ENCODE peak calls at places on chromosomes 5 and 9, in eight cellular contexts. D is lower leg skin; K is fibroblast of lung; S is mesendoderm; Y is GM13976; R is NCI-H1417; X is activated CD8-positive, alpha-beta memory T cell treated with anti-CD3 and anti-CD28 coated beads for 1 hour; O is HT1080. M is an unnamed sample.

GRCh38 chr5:179113945-179114641 is 53.9 kb downstream of the ZNF354C start:
- DNase-seq in S (no peak), R (no peak), D (peak), O (no peak), K (no peak), Y (no peak), X (no peak), M (no peak)

GRCh38 chr5:136769900-136770684 is 404.7 kb upstream of the TRPC7 start:
- DNase-seq in X (no peak), R (peak), Y (peak), O (peak), K (peak), S (peak), D (peak), M (peak)

GRCh38 chr5:147751156-147751830 is 31.2 kb downstream of the JAKMIP2 start:
- DNase-seq in S (no peak), O (no peak), R (no peak), K (no peak), X (no peak), Y (no peak), D (no peak), M (no peak)

GRCh38 chr5:119614838-119615237 is 14.5 kb upstream of the FAM170A start:
- DNase-seq in R (no peak), S (no peak), X (no peak), D (no peak), O (no peak), Y (no peak), K (no peak), M (no peak)

GRCh38 chr5:33228149-33228548 is 212.6 kb upstream of the TARS1 start:
- DNase-seq in R (no peak), X (no peak), Y (no peak), D (no peak), O (no peak), K (no peak), S (no peak), M (no peak)

GRCh38 chr9:112111461-112111860 is 63.6 kb downstream of the SUSD1 start:
- DNase-seq in K (no peak), S (no peak), O (no peak), Y (no peak), X (no peak), D (no peak), R (no peak), M (no peak)

GRCh38 chr5:176446884-176447537 is 1.2 kb upstream of the FAF2 start:
- DNase-seq in R (peak), D (no peak), X (no peak), K (no peak), S (peak), O (no peak), Y (no peak), M (peak)

GRCh38 chr5:121088341-121088740 is 624.2 kb downstream of the PRR16 start:
- DNase-seq in S (no peak), R (no peak), D (no peak), K (no peak), Y (no peak), O (no peak), X (no peak), M (no peak)

GRCh38 chr5:77798448-77798847 is 22.3 kb upstream of the TBCA start:
- DNase-seq in X (no peak), O (no peak), R (no peak), D (no peak), S (no peak), Y (no peak), K (no peak), M (no peak)

GRCh38 chr5:78985407-78986223 is 505 bp upstream of the ARSB start:
- DNase-seq in Y (peak), R (peak), K (peak), O (peak), S (no peak), D (no peak), X (peak), M (peak)

GRCh38 chr9:78601957-78602565 is 305.1 kb downstream of the PSAT1 start:
- DNase-seq in Y (no peak), K (peak), X (no peak), S (peak), O (peak), D (no peak), R (peak), M (peak)

GRCh38 chr5:146731909-146732659 is 146.5 kb downstream of the PPP2R2B start:
- DNase-seq in R (no peak), Y (no peak), S (peak), O (peak), X (no peak), K (peak), D (no peak), M (peak)

GRCh38 chr9:95649801-95650213 is 133.0 kb upstream of the PTCH1 start:
- DNase-seq in K (peak), S (no peak), R (no peak), D (no peak), Y (no peak), O (peak), X (no peak), M (no peak)

GRCh38 chr5:86979801-86980510 is 287.7 kb upstream of the RASA1 start:
- DNase-seq in K (peak), S (peak), D (no peak), O (peak), R (no peak), Y (no peak), X (no peak), M (peak)

GRCh38 chr5:95711501-95712346 is 19.4 kb upstream of the RHOBTB3 start:
- DNase-seq in K (peak), S (peak), R (no peak), Y (no peak), X (no peak), O (no peak), D (no peak), M (no peak)

GRCh38 chr5:143094087-143094511 is 309.4 kb downstream of the NR3C1 start:
- DNase-seq in K (peak), D (no peak), S (peak), X (no peak), O (no peak), Y (no peak), R (no peak), M (peak)

GRCh38 chr5:73263001-73263710 is 90.2 kb downstream of the TMEM174 start:
- DNase-seq in X (no peak), Y (no peak), K (peak), D (no peak), S (no peak), R (no peak), O (no peak), M (no peak)

GRCh38 chr5:17426104-17426739 is 71.8 kb upstream of the TAF11L2 start:
- DNase-seq in R (peak), X (no peak), D (no peak), O (no peak), K (no peak), Y (peak), S (no peak), M (no peak)

GRCh38 chr5:180631549-180632392 is 17.6 kb downstream of the FLT4 start:
- DNase-seq in S (no peak), X (no peak), O (no peak), Y (no peak), D (no peak), K (no peak), R (no peak), M (no peak)

M was measured in ELR.